ENCODE peak calls at places on chromosome 1, in six cellular contexts. One of them, this sample, is unnamed.

GRCh38 chr1:19635646-19636045 is 8.5 kb upstream of the NBL1 start:
- DNase-seq in sciatic nerve: no peak
- DNase-seq in Ammon's horn: no peak
- DNase-seq in iPS-NIHi11: no peak
- DNase-seq in endothelial cell: no peak
- DNase-seq in GM06990: no peak
- DNase-seq in this sample: no peak

GRCh38 chr1:15526021-15526489 is 593 bp upstream of the DNAJC16 start:
- DNase-seq in endothelial cell: no peak
- DNase-seq in Ammon's horn: no peak
- DNase-seq in iPS-NIHi11: no peak
- DNase-seq in GM06990: no peak
- DNase-seq in sciatic nerve: no peak
- DNase-seq in this sample: no peak

GRCh38 chr1:176560681-176561080 is 97.7 kb downstream of the PAPPA2 start:
- DNase-seq in GM06990: no peak
- DNase-seq in endothelial cell: no peak
- DNase-seq in sciatic nerve: no peak
- DNase-seq in iPS-NIHi11: no peak
- DNase-seq in Ammon's horn: no peak
- DNase-seq in this sample: peak

GRCh38 chr1:230122361-230123279 is 55.6 kb downstream of the GALNT2 start:
- DNase-seq in GM06990: no peak
- DNase-seq in sciatic nerve: no peak
- DNase-seq in iPS-NIHi11: no peak
- DNase-seq in Ammon's horn: no peak
- DNase-seq in endothelial cell: no peak
- DNase-seq in this sample: no peak

GRCh38 chr1:59443355-59443754 is 146.5 kb downstream of the FGGY start:
- DNase-seq in iPS-NIHi11: no peak
- DNase-seq in GM06990: no peak
- DNase-seq in Ammon's horn: no peak
- DNase-seq in sciatic nerve: no peak
- DNase-seq in endothelial cell: no peak
- DNase-seq in this sample: no peak

GRCh38 chr1:6914646-6915178 is 129.5 kb downstream of the CAMTA1 start:
- DNase-seq in Ammon's horn: peak
- DNase-seq in GM06990: no peak
- DNase-seq in iPS-NIHi11: no peak
- DNase-seq in endothelial cell: no peak
- DNase-seq in sciatic nerve: peak
- DNase-seq in this sample: no peak

GRCh38 chr1:201774224-201774982 is 54.6 kb upstream of the IPO9 start:
- DNase-seq in iPS-NIHi11: no peak
- DNase-seq in sciatic nerve: no peak
- DNase-seq in Ammon's horn: no peak
- DNase-seq in endothelial cell: no peak
- DNase-seq in GM06990: no peak
- DNase-seq in this sample: no peak

GRCh38 chr1:193058529-193059281 is 455 bp downstream of the UCHL5 start:
- DNase-seq in sciatic nerve: peak
- DNase-seq in Ammon's horn: peak
- DNase-seq in iPS-NIHi11: peak
- DNase-seq in GM06990: peak
- DNase-seq in endothelial cell: peak
- DNase-seq in this sample: no peak

GRCh38 chr1:15089244-15089992 is 64.1 kb upstream of the TMEM51 start:
- DNase-seq in sciatic nerve: no peak
- DNase-seq in Ammon's horn: no peak
- DNase-seq in GM06990: no peak
- DNase-seq in iPS-NIHi11: no peak
- DNase-seq in endothelial cell: no peak
- DNase-seq in this sample: no peak

GRCh38 chr1:42420911-42421585 is 34.8 kb downstream of the ZMYND12 start:
- DNase-seq in Ammon's horn: peak
- DNase-seq in iPS-NIHi11: no peak
- DNase-seq in GM06990: no peak
- DNase-seq in sciatic nerve: no peak
- DNase-seq in endothelial cell: no peak
- DNase-seq in this sample: peak

GRCh38 chr1:100455478-100456072 is 82.4 kb upstream of the GPR88 start:
- DNase-seq in iPS-NIHi11: no peak
- DNase-seq in sciatic nerve: no peak
- DNase-seq in endothelial cell: no peak
- DNase-seq in Ammon's horn: no peak
- DNase-seq in GM06990: no peak
- DNase-seq in this sample: no peak

GRCh38 chr1:85992756-85993155 is 163.8 kb downstream of the COL24A1 start:
- DNase-seq in Ammon's horn: no peak
- DNase-seq in GM06990: peak
- DNase-seq in sciatic nerve: no peak
- DNase-seq in iPS-NIHi11: no peak
- DNase-seq in endothelial cell: no peak
- DNase-seq in this sample: peak

GRCh38 chr1:162035241-162035640 is 11.6 kb upstream of the OLFML2B start:
- DNase-seq in endothelial cell: no peak
- DNase-seq in Ammon's horn: no peak
- DNase-seq in sciatic nerve: no peak
- DNase-seq in iPS-NIHi11: peak
- DNase-seq in GM06990: no peak
- DNase-seq in this sample: no peak

GRCh38 chr1:116325922-116326321 is 47.1 kb upstream of the ATP1A1 start:
- DNase-seq in iPS-NIHi11: no peak
- DNase-seq in GM06990: peak
- DNase-seq in Ammon's horn: no peak
- DNase-seq in sciatic nerve: no peak
- DNase-seq in endothelial cell: no peak
- DNase-seq in this sample: no peak

GRCh38 chr1:155077346-155077745 is 1.3 kb upstream of the EFNA3 start:
- DNase-seq in endothelial cell: no peak
- DNase-seq in Ammon's horn: no peak
- DNase-seq in iPS-NIHi11: no peak
- DNase-seq in GM06990: no peak
- DNase-seq in sciatic nerve: no peak
- DNase-seq in this sample: no peak

This sample was measured in fibroblast of the conjunctiva.